ENCODE peak calls at places on chromosomes 6 and 20, in seven cellular contexts. V is sigmoid colon, H is HepG2, D is spleen, K is transverse colon, S is breast epithelium, C is HCT116. Y is an unnamed sample.

GRCh38 chr6:164008902-164009301 is 594.4 kb downstream of the QKI start:
- DNase-seq in V (no peak), D (no peak), H (no peak), S (no peak), C (no peak), K (no peak), Y (no peak)

GRCh38 chr6:110356778-110357177 is 1.4 kb downstream of the METTL24 start:
- DNase-seq in C (no peak), S (no peak), D (no peak), V (peak), H (no peak), K (peak), Y (no peak)

GRCh38 chr6:13873288-13874190 is 51.2 kb upstream of the RNF182 start:
- DNase-seq in H (peak), C (peak), D (peak), K (peak), V (peak), S (peak), Y (peak)

GRCh38 chr6:132818404-132819359 is 4.3 kb downstream of the RPS12 start:
- DNase-seq in C (no peak), H (peak), V (no peak), D (no peak), K (no peak), S (no peak), Y (no peak)

GRCh38 chr6:168411130-168411529 is 29.9 kb upstream of the SMOC2 start:
- DNase-seq in S (no peak), C (no peak), D (no peak), K (no peak), H (no peak), V (no peak), Y (no peak)

GRCh38 chr6:72953901-72954494 is 271.3 kb downstream of the KHDC1L start:
- DNase-seq in S (no peak), K (no peak), V (no peak), D (no peak), H (no peak), C (no peak), Y (no peak)

GRCh38 chr6:148203970-148204369 is 138.7 kb upstream of the SASH1 start:
- DNase-seq in S (no peak), D (no peak), H (no peak), V (no peak), K (no peak), C (no peak), Y (no peak)

GRCh38 chr20:59161626-59162170 is 1.9 kb upstream of the ZNF831 start:
- DNase-seq in V (no peak), C (no peak), D (no peak), S (no peak), H (no peak), K (no peak), Y (no peak)

GRCh38 chr6:54335871-54336270 is 27.6 kb downstream of the TINAG start:
- DNase-seq in S (no peak), V (no peak), K (no peak), D (no peak), H (peak), C (peak), Y (no peak)

GRCh38 chr6:109002100-109002697 is 92.4 kb downstream of the SESN1 start:
- DNase-seq in V (no peak), K (no peak), D (no peak), C (no peak), S (no peak), H (no peak), Y (peak)

GRCh38 chr20:47800619-47801018 is 15.3 kb upstream of the SULF2 start:
- DNase-seq in D (no peak), K (no peak), V (no peak), C (no peak), H (no peak), S (no peak), Y (no peak)

GRCh38 chr20:9374068-9374467 is 140.3 kb upstream of the LAMP5 start:
- DNase-seq in K (no peak), D (no peak), S (no peak), H (no peak), C (no peak), V (no peak), Y (no peak)

GRCh38 chr20:36086767-36087166 is 67.8 kb upstream of the EPB41L1 start:
- DNase-seq in D (no peak), H (no peak), C (peak), K (no peak), S (no peak), V (no peak), Y (no peak)

GRCh38 chr6:24648276-24648675 is 2.3 kb upstream of the KIAA0319 start:
- DNase-seq in D (no peak), S (no peak), C (no peak), V (no peak), H (no peak), K (no peak), Y (no peak)

GRCh38 chr6:46491201-46491788 is at the start of gene RCAN2:
- DNase-seq in S (peak), H (peak), V (peak), C (peak), K (peak), D (peak), Y (peak)

GRCh38 chr6:17908831-17909230 is 78.6 kb downstream of the KIF13A start:
- DNase-seq in H (peak), V (no peak), S (no peak), K (no peak), C (no peak), D (no peak), Y (no peak)

GRCh38 chr6:161489626-161490306 is 215.9 kb upstream of the AGPAT4 start:
- DNase-seq in V (no peak), D (no peak), C (no peak), H (no peak), S (no peak), K (no peak), Y (no peak)

GRCh38 chr6:9485992-9486391 is 928.9 kb downstream of the TFAP2A start:
- DNase-seq in H (no peak), V (no peak), S (no peak), D (no peak), C (no peak), K (no peak), Y (no peak)

GRCh38 chr6:166289181-166290061 is 18.8 kb downstream of the PRR18 start:
- DNase-seq in K (no peak), C (no peak), D (no peak), S (no peak), H (no peak), V (no peak), Y (no peak)

GRCh38 chr6:170200458-170200891 is 90.4 kb downstream of the DLL1 start:
- DNase-seq in V (no peak), D (no peak), S (no peak), K (no peak), C (no peak), H (no peak), Y (peak)
- TF ChIP-seq POLR2AphosphoS5 in V (peak), D (no peak), S (no peak), K (no peak), C (no peak), H (no peak), Y (no peak)

GRCh38 chr6:20211037-20211940 is 980 bp downstream of the MBOAT1 start:
- DNase-seq in V (no peak), S (no peak), D (no peak), K (peak), H (no peak), C (no peak), Y (peak)

GRCh38 chr6:20212392-20213111 is at the start of gene MBOAT1:
- DNase-seq in H (peak), S (peak), K (peak), C (peak), D (peak), V (peak), Y (peak)

GRCh38 chr6:20213271-20213798 is 1.1 kb upstream of the MBOAT1 start:
- DNase-seq in S (no peak), V (no peak), C (no peak), K (no peak), D (no peak), H (no peak), Y (no peak)

GRCh38 chr6:20210158-20210557 is 2.1 kb downstream of the MBOAT1 start:
- DNase-seq in H (no peak), C (no peak), S (no peak), V (no peak), K (no peak), D (no peak), Y (no peak)

DNA sequence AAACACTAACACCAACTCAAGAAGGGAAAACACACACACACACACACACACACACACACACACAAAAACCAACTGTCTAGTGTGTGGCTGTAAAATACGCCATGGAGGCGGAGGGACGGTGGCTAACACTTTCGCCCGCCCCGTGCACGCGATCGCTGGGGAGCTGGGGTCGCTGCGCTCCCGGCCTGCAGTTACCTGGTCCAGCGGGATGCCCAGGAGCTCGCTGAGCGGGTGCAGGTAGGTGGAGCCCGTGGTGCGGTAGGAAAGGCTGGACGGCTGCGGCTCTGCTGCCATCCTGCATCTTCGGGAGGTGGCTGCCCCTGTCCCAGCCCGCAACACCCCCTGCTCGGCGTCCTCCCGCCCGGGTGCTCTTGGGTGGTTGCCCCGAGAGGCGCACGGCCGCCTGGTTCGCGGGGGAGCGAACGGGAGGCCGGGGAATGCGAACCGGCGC is 303 bp downstream of the MBOAT1 start:
- DNase-seq in H (no peak), D (no peak), K (peak), C (no peak), S (no peak), V (no peak), Y (peak)
- TF ChIP-seq CTCF in H (peak), D (no peak), K (no peak), C (no peak), S (no peak), V (no peak), Y (no peak)

GRCh38 chr20:12949429-12949980 is 59.3 kb upstream of the SPTLC3 start:
- DNase-seq in S (no peak), H (no peak), D (no peak), K (no peak), C (no peak), V (no peak), Y (no peak)
- TF ChIP-seq POLR2AphosphoS5 in S (no peak), H (no peak), D (no peak), K (no peak), C (no peak), V (no peak), Y (no peak)

GRCh38 chr20:44805991-44806729 is 4.2 kb downstream of the RIMS4 start:
- DNase-seq in H (no peak), V (peak), C (no peak), S (no peak), D (no peak), K (no peak), Y (no peak)
- TF ChIP-seq CTCF in H (no peak), V (no peak), C (no peak), S (no peak), D (no peak), K (no peak), Y (no peak)

GRCh38 chr20:4281258-4282055 is 266.1 kb upstream of the RNF24 start:
- DNase-seq in C (no peak), V (no peak), H (no peak), K (no peak), D (no peak), S (no peak), Y (no peak)

GRCh38 chr20:4282550-4282949 is 267.2 kb upstream of the RNF24 start:
- DNase-seq in K (no peak), C (no peak), H (no peak), D (no peak), V (no peak), S (no peak), Y (no peak)

GRCh38 chr20:4280731-4281130 is 265.4 kb upstream of the RNF24 start:
- DNase-seq in K (no peak), H (no peak), D (no peak), S (no peak), V (no peak), C (no peak), Y (no peak)

GRCh38 chr20:4283011-4283410 is 267.7 kb upstream of the RNF24 start:
- DNase-seq in D (no peak), S (no peak), K (no peak), H (no peak), C (no peak), V (no peak), Y (no peak)
- TF ChIP-seq POLR2AphosphoS5 in D (no peak), S (no peak), K (no peak), H (no peak), C (no peak), V (no peak), Y (no peak)

GRCh38 chr6:135088232-135088760 is 33.7 kb upstream of the HBS1L start:
- DNase-seq in S (no peak), K (no peak), V (no peak), C (no peak), H (no peak), D (no peak), Y (no peak)

GRCh38 chr6:135087803-135088202 is 33.2 kb upstream of the HBS1L start:
- DNase-seq in D (no peak), K (no peak), C (no peak), H (no peak), S (no peak), V (no peak), Y (no peak)

GRCh38 chr6:135086414-135086764 is 31.8 kb upstream of the HBS1L start:
- DNase-seq in V (no peak), C (no peak), D (no peak), S (no peak), K (no peak), H (no peak), Y (no peak)

GRCh38 chr6:135085700-135086413 is 31.2 kb upstream of the HBS1L start:
- DNase-seq in K (no peak), V (no peak), C (no peak), H (no peak), D (no peak), S (no peak), Y (no peak)

GRCh38 chr6:135087403-135087802 is 32.8 kb upstream of the HBS1L start:
- DNase-seq in S (no peak), K (no peak), H (peak), D (no peak), V (no peak), C (no peak), Y (no peak)
- TF ChIP-seq CTCF in S (no peak), K (no peak), H (peak), D (no peak), V (no peak), C (no peak), Y (no peak)

DNA sequence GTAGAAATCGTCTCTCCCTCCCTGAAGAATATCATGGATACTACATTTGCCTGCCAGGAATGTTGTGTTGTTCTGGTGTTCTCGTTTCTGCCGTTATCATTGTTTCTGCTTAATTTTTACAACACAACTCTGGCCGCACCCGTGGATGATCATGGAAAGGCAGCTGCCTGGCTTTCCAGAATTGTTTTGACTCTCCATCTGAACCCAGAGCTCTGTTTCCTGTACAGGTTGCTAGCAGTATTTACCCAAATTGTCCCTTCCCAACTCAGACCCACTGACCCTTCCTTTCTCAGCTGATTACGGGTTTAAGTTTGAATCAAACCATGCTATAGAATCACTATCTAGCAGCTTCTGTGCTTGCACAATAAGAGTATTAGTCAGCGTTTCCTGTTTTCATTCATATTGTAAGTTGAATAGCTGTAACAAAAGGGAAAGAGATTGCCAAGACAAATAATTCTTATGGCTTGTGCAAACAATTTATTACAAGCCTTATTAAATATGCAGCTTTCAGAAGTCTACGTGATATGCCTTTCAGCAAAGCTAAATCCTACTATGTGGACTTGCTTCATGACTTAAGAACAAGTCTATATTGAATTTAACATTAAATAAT is 139.0 kb downstream of the MTHFD1L start:
- DNase-seq in S (no peak), C (no peak), D (no peak), K (no peak), H (peak), V (no peak), Y (peak)
- TF ChIP-seq POLR2AphosphoS5 in S (peak), C (no peak), D (no peak), K (no peak), H (no peak), V (peak), Y (peak)

GRCh38 chr6:79584332-79584731 is 46.8 kb upstream of the SH3BGRL2 start:
- DNase-seq in S (no peak), H (no peak), C (no peak), V (no peak), K (no peak), D (no peak), Y (no peak)

GRCh38 chr6:79589701-79590100 is 41.4 kb upstream of the SH3BGRL2 start:
- DNase-seq in C (no peak), D (no peak), H (no peak), V (no peak), K (no peak), S (no peak), Y (no peak)

GRCh38 chr6:79586548-79586947 is 44.6 kb upstream of the SH3BGRL2 start:
- DNase-seq in S (no peak), D (no peak), K (no peak), C (peak), H (peak), V (no peak), Y (no peak)
- TF ChIP-seq CTCF in S (peak), D (no peak), K (peak), C (no peak), H (peak), V (no peak), Y (no peak)